ENCODE peak calls at places on chromosomes 16 and 17, in six cellular contexts. One of them, this sample, is unnamed.
A peak's percentile ranks its signal among the peaks of the same experiment; 100 is the strongest.

GRCh38 chr16:280005-280421 is 378 bp upstream of the ARHGDIG start:
- DNase-seq in ovary: no peak
- DNase-seq in CD8-positive, alpha-beta T cell: no peak
- DNase-seq in HFF-Myc: no peak
- DNase-seq in heart right ventricle: no peak
- DNase-seq in GM23248: no peak
- DNase-seq in this sample: no peak

GRCh38 chr17:35460354-35460851 is 11.8 kb upstream of the SLFN13 start:
- DNase-seq in ovary: no peak
- DNase-seq in HFF-Myc: no peak
- DNase-seq in CD8-positive, alpha-beta T cell: peak; percentile 81
- DNase-seq in GM23248: no peak
- DNase-seq in heart right ventricle: peak; percentile 23
- DNase-seq in this sample: peak; percentile 79

GRCh38 chr17:39530513-39530912 is 69.2 kb downstream of the CDK12 start:
- DNase-seq in HFF-Myc: no peak
- DNase-seq in heart right ventricle: no peak
- DNase-seq in ovary: no peak
- DNase-seq in CD8-positive, alpha-beta T cell: no peak
- DNase-seq in GM23248: no peak
- DNase-seq in this sample: no peak

GRCh38 chr17:78375401-78376079 is 2.9 kb upstream of the PGS1 start:
- DNase-seq in heart right ventricle: peak; percentile 16
- DNase-seq in CD8-positive, alpha-beta T cell: no peak
- DNase-seq in HFF-Myc: no peak
- DNase-seq in ovary: no peak
- DNase-seq in GM23248: peak; percentile 96
- DNase-seq in this sample: peak; percentile 82

GRCh38 chr17:16352838-16353701 is at the start of gene CENPV:
- DNase-seq in heart right ventricle: peak; percentile 34
- DNase-seq in HFF-Myc: no peak
- DNase-seq in CD8-positive, alpha-beta T cell: peak; percentile 70
- DNase-seq in ovary: peak; percentile 61
- DNase-seq in GM23248: peak; percentile 70
- DNase-seq in this sample: peak; percentile 87

GRCh38 chr16:88527186-88527936 is 42.8 kb upstream of the ZC3H18 start:
- DNase-seq in HFF-Myc: no peak
- DNase-seq in CD8-positive, alpha-beta T cell: peak; percentile 48
- DNase-seq in heart right ventricle: peak; percentile 67
- DNase-seq in GM23248: peak; percentile 74
- DNase-seq in ovary: peak; percentile 87
- DNase-seq in this sample: peak; percentile 88

GRCh38 chr16:23952128-23953041 is 116.6 kb downstream of the PRKCB start:
- DNase-seq in GM23248: no peak
- DNase-seq in heart right ventricle: no peak
- DNase-seq in CD8-positive, alpha-beta T cell: peak; percentile 62
- DNase-seq in ovary: no peak
- DNase-seq in HFF-Myc: no peak
- DNase-seq in this sample: peak; percentile 52

GRCh38 chr16:49434733-49435132 is 61.1 kb downstream of the C16orf78 start:
- DNase-seq in ovary: no peak
- DNase-seq in HFF-Myc: no peak
- DNase-seq in GM23248: no peak
- DNase-seq in heart right ventricle: no peak
- DNase-seq in CD8-positive, alpha-beta T cell: no peak
- DNase-seq in this sample: no peak

GRCh38 chr17:32302037-32302436 is 36.4 kb downstream of the RHBDL3 start:
- DNase-seq in CD8-positive, alpha-beta T cell: no peak
- DNase-seq in ovary: no peak
- DNase-seq in GM23248: no peak
- DNase-seq in heart right ventricle: no peak
- DNase-seq in HFF-Myc: no peak
- DNase-seq in this sample: no peak

GRCh38 chr17:58378895-58379824 is 27.2 kb upstream of the SUPT4H1 start:
- DNase-seq in GM23248: no peak
- DNase-seq in HFF-Myc: no peak
- DNase-seq in CD8-positive, alpha-beta T cell: no peak
- DNase-seq in heart right ventricle: no peak
- DNase-seq in ovary: no peak
- DNase-seq in this sample: no peak

GRCh38 chr16:25257504-25257955 is at the start of gene ZKSCAN2:
- DNase-seq in heart right ventricle: peak; percentile 90
- DNase-seq in ovary: peak; percentile 89
- DNase-seq in GM23248: peak; percentile 97
- DNase-seq in CD8-positive, alpha-beta T cell: peak; percentile 74
- DNase-seq in HFF-Myc: peak; percentile 40
- DNase-seq in this sample: peak; percentile 98

GRCh38 chr16:1793578-1794220 is at the start of gene IGFALS:
- DNase-seq in GM23248: no peak
- DNase-seq in CD8-positive, alpha-beta T cell: no peak
- DNase-seq in heart right ventricle: no peak
- DNase-seq in ovary: peak; percentile 17
- DNase-seq in HFF-Myc: no peak
- DNase-seq in this sample: peak; percentile 80

GRCh38 chr16:411576-412265 is 10.0 kb downstream of the DECR2 start:
- DNase-seq in GM23248: no peak
- DNase-seq in heart right ventricle: no peak
- DNase-seq in CD8-positive, alpha-beta T cell: no peak
- DNase-seq in HFF-Myc: no peak
- DNase-seq in ovary: no peak
- DNase-seq in this sample: no peak

GRCh38 chr17:17121162-17121561 is 78.9 kb downstream of the MPRIP start:
- DNase-seq in CD8-positive, alpha-beta T cell: no peak
- DNase-seq in heart right ventricle: no peak
- DNase-seq in GM23248: no peak
- DNase-seq in ovary: no peak
- DNase-seq in HFF-Myc: no peak
- DNase-seq in this sample: peak; percentile 22

GRCh38 chr16:68400083-68400923 is 48.0 kb downstream of the SMPD3 start:
- DNase-seq in ovary: no peak
- DNase-seq in HFF-Myc: no peak
- DNase-seq in CD8-positive, alpha-beta T cell: no peak
- DNase-seq in GM23248: no peak
- DNase-seq in heart right ventricle: no peak
- DNase-seq in this sample: no peak

GRCh38 chr16:25707982-25708583 is 16.3 kb downstream of the HS3ST4 start:
- DNase-seq in CD8-positive, alpha-beta T cell: no peak
- DNase-seq in heart right ventricle: no peak
- DNase-seq in ovary: no peak
- DNase-seq in GM23248: peak; percentile 30
- DNase-seq in HFF-Myc: peak; percentile 1
- DNase-seq in this sample: no peak

GRCh38 chr16:12294471-12294870 is 317.9 kb downstream of the SNX29 start:
- DNase-seq in CD8-positive, alpha-beta T cell: no peak
- DNase-seq in ovary: no peak
- DNase-seq in GM23248: no peak
- DNase-seq in HFF-Myc: no peak
- DNase-seq in heart right ventricle: no peak
- DNase-seq in this sample: no peak

GRCh38 chr17:28871056-28871579 is 16.3 kb downstream of the ERAL1 start:
- DNase-seq in GM23248: no peak
- DNase-seq in ovary: no peak
- DNase-seq in heart right ventricle: no peak
- DNase-seq in HFF-Myc: no peak
- DNase-seq in CD8-positive, alpha-beta T cell: peak; percentile 41
- DNase-seq in this sample: peak; percentile 20

GRCh38 chr17:62652251-62653001 is 25.0 kb downstream of the MRC2 start:
- DNase-seq in GM23248: peak; percentile 91
- DNase-seq in ovary: peak; percentile 65
- DNase-seq in CD8-positive, alpha-beta T cell: peak; percentile 48
- DNase-seq in HFF-Myc: no peak
- DNase-seq in heart right ventricle: peak; percentile 76
- DNase-seq in this sample: peak; percentile 89

GRCh38 chr16:80285089-80285488 is 255.7 kb upstream of the DYNLRB2 start:
- DNase-seq in ovary: no peak
- DNase-seq in GM23248: peak; percentile 93
- DNase-seq in heart right ventricle: no peak
- DNase-seq in HFF-Myc: no peak
- DNase-seq in CD8-positive, alpha-beta T cell: no peak
- DNase-seq in this sample: no peak

GRCh38 chr16:66977341-66978113 is 10.9 kb upstream of the CES4A start:
- DNase-seq in HFF-Myc: peak; percentile 55
- DNase-seq in ovary: peak; percentile 93
- DNase-seq in heart right ventricle: peak; percentile 91
- DNase-seq in CD8-positive, alpha-beta T cell: peak; percentile 83
- DNase-seq in GM23248: peak; percentile 92
- DNase-seq in this sample: peak; percentile 97

GRCh38 chr16:65312071-65312470 is 190.2 kb upstream of the CDH11 start:
- DNase-seq in ovary: no peak
- DNase-seq in heart right ventricle: no peak
- DNase-seq in CD8-positive, alpha-beta T cell: no peak
- DNase-seq in HFF-Myc: no peak
- DNase-seq in GM23248: peak; percentile 82
- DNase-seq in this sample: no peak

GRCh38 chr16:49615606-49616005 is 240.3 kb downstream of the ZNF423 start:
- DNase-seq in ovary: no peak
- DNase-seq in CD8-positive, alpha-beta T cell: no peak
- DNase-seq in HFF-Myc: no peak
- DNase-seq in GM23248: no peak
- DNase-seq in heart right ventricle: no peak
- DNase-seq in this sample: no peak

GRCh38 chr17:55444471-55445441 is 23.1 kb upstream of the MMD start:
- DNase-seq in ovary: no peak
- DNase-seq in heart right ventricle: no peak
- DNase-seq in CD8-positive, alpha-beta T cell: no peak
- DNase-seq in GM23248: no peak
- DNase-seq in HFF-Myc: peak; percentile 40
- DNase-seq in this sample: no peak

GRCh38 chr17:17098426-17099035 is 56.3 kb downstream of the MPRIP start:
- DNase-seq in CD8-positive, alpha-beta T cell: no peak
- DNase-seq in GM23248: peak; percentile 30
- DNase-seq in heart right ventricle: peak; percentile 68
- DNase-seq in HFF-Myc: no peak
- DNase-seq in ovary: peak; percentile 57
- DNase-seq in this sample: no peak

GRCh38 chr17:66665194-66665593 is 169.7 kb upstream of the CACNG5 start:
- DNase-seq in GM23248: peak; percentile 41
- DNase-seq in heart right ventricle: no peak
- DNase-seq in HFF-Myc: no peak
- DNase-seq in CD8-positive, alpha-beta T cell: no peak
- DNase-seq in ovary: no peak
- DNase-seq in this sample: no peak

GRCh38 chr17:83200746-83201145 is 121.3 kb downstream of the METRNL start:
- DNase-seq in HFF-Myc: no peak
- DNase-seq in ovary: peak; percentile 14
- DNase-seq in heart right ventricle: peak; percentile 35
- DNase-seq in GM23248: peak; percentile 47
- DNase-seq in CD8-positive, alpha-beta T cell: no peak
- DNase-seq in this sample: peak; percentile 64

GRCh38 chr17:83200231-83200699 is 120.9 kb downstream of the METRNL start:
- DNase-seq in HFF-Myc: no peak
- DNase-seq in CD8-positive, alpha-beta T cell: peak; percentile 79
- DNase-seq in heart right ventricle: peak; percentile 75
- DNase-seq in GM23248: peak; percentile 98
- DNase-seq in ovary: peak; percentile 35
- DNase-seq in this sample: peak; percentile 91

GRCh38 chr17:83201206-83202001 is 122.0 kb downstream of the METRNL start:
- DNase-seq in heart right ventricle: no peak
- DNase-seq in CD8-positive, alpha-beta T cell: no peak
- DNase-seq in ovary: no peak
- DNase-seq in GM23248: peak; percentile 14
- DNase-seq in HFF-Myc: no peak
- DNase-seq in this sample: peak; percentile 22

GRCh38 chr17:83198366-83199341 is 119.2 kb downstream of the METRNL start:
- DNase-seq in GM23248: no peak
- DNase-seq in ovary: peak; percentile 13
- DNase-seq in heart right ventricle: peak; percentile 15
- DNase-seq in CD8-positive, alpha-beta T cell: no peak
- DNase-seq in HFF-Myc: no peak
- DNase-seq in this sample: peak; percentile 76

GRCh38 chr17:83199500-83200201 is 120.2 kb downstream of the METRNL start:
- DNase-seq in CD8-positive, alpha-beta T cell: peak; percentile 48
- DNase-seq in GM23248: peak; percentile 91
- DNase-seq in heart right ventricle: peak; percentile 53
- DNase-seq in ovary: peak; percentile 12
- DNase-seq in HFF-Myc: no peak
- DNase-seq in this sample: peak; percentile 79
- H3K4me3 ChIP-seq in CD8-positive, alpha-beta T cell: peak overlapping the region; percentile 55
- H3K4me3 ChIP-seq in GM23248: peak overlapping the region; percentile 57
- H3K4me3 ChIP-seq in heart right ventricle: no peak overlapping the region
- H3K4me3 ChIP-seq in ovary: no peak overlapping the region
- H3K4me3 ChIP-seq in HFF-Myc: no peak overlapping the region
- H3K4me3 ChIP-seq in this sample: peak overlapping the region; percentile 10

GRCh38 chr17:43402078-43402477 is 3.3 kb downstream of the ARL4D start:
- DNase-seq in HFF-Myc: no peak
- DNase-seq in CD8-positive, alpha-beta T cell: no peak
- DNase-seq in ovary: no peak
- DNase-seq in heart right ventricle: no peak
- DNase-seq in GM23248: no peak
- DNase-seq in this sample: no peak
- H3K4me3 ChIP-seq in HFF-Myc: no peak overlapping the region
- H3K4me3 ChIP-seq in CD8-positive, alpha-beta T cell: no peak overlapping the region
- H3K4me3 ChIP-seq in ovary: no peak overlapping the region
- H3K4me3 ChIP-seq in heart right ventricle: no peak overlapping the region
- H3K4me3 ChIP-seq in GM23248: peak overlapping the region; percentile 88
- H3K4me3 ChIP-seq in this sample: no peak overlapping the region

DNA sequence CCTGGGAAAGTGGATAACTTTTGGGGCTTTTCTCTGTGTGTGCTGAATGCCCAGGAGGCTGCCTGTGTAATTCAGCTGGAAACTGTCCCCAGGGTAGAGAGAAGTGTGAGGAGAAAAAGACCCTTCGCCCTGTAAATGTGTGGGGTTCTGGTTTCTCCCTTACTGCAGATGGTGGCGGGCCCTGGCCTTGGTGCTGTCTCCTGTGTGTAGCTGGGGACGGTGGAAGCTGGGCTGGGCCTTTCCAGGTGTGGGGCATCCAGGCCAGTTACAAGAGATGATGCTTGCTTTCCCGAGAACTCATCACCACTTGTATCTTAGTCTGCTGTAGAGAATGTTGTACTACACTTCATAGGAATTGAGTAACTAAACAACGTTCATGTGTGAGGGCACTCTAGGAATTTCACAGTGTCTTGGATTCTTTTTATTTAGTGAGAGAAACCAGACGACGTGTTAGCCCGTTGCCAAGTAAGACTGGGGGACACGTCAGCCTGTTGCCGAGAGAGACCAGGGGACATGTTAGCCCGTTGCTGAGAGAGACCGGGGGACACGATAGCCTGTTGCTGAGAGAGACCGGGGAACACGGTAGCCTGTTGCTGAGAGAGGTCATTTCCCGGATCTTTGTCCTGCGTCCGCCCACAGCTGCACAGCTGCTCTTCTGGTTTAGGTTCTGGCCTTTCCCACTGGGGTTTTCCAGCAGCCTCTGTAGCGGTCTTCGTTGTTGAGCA is 43.1 kb downstream of the TBCD start:
- DNase-seq in heart right ventricle: no peak
- DNase-seq in GM23248: peak; percentile 48
- DNase-seq in CD8-positive, alpha-beta T cell: no peak
- DNase-seq in ovary: no peak
- DNase-seq in HFF-Myc: no peak
- DNase-seq in this sample: no peak
- H3K4me3 ChIP-seq in heart right ventricle: no peak overlapping the region
- H3K4me3 ChIP-seq in GM23248: no peak overlapping the region
- H3K4me3 ChIP-seq in CD8-positive, alpha-beta T cell: no peak overlapping the region
- H3K4me3 ChIP-seq in ovary: no peak overlapping the region
- H3K4me3 ChIP-seq in HFF-Myc: no peak overlapping the region
- H3K4me3 ChIP-seq in this sample: no peak overlapping the region

DNA sequence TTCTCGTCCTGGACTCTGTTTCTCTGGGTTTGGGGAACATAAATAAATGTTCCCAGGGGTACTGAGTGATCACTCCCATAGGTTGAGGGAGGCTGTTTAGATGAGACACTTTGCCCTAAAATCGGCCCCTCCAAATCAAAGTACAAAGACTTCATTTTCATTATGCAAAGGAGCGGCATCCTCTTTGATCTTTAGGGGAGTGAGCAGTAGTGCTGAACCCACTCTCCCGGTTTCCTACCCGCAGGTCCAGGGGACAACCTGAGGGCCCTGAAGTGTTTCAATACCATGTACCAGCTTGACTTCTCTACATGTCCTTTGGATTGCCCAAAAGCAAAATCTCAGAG is 3.6 kb downstream of the HOXB6 start:
- DNase-seq in HFF-Myc: no peak
- DNase-seq in heart right ventricle: no peak
- DNase-seq in CD8-positive, alpha-beta T cell: no peak
- DNase-seq in ovary: no peak
- DNase-seq in GM23248: no peak
- DNase-seq in this sample: no peak
- H3K4me3 ChIP-seq in HFF-Myc: no peak overlapping the region
- H3K4me3 ChIP-seq in heart right ventricle: no peak overlapping the region
- H3K4me3 ChIP-seq in CD8-positive, alpha-beta T cell: no peak overlapping the region
- H3K4me3 ChIP-seq in ovary: no peak overlapping the region
- H3K4me3 ChIP-seq in GM23248: no peak overlapping the region
- H3K4me3 ChIP-seq in this sample: no peak overlapping the region